ENCODE peak calls at places on chromosomes 2 and 18, in eight cellular contexts. One of them, this sample, is unnamed.

GRCh38 chr18:49651033-49651432 is 89.2 kb downstream of the LIPG start:
- DNase-seq in AG04450: no peak
- DNase-seq in lung: no peak
- DNase-seq in A549: no peak
- DNase-seq in CD4-positive, CD25-positive, alpha-beta regulatory T cell: no peak
- DNase-seq in mesenchymal stem cell: no peak
- DNase-seq in mesendoderm: no peak
- DNase-seq in endodermal cell: peak
- DNase-seq in this sample: no peak

GRCh38 chr2:165055081-165055879 is 100.0 kb upstream of the SLC38A11 start:
- DNase-seq in AG04450: no peak
- DNase-seq in lung: no peak
- DNase-seq in A549: no peak
- DNase-seq in CD4-positive, CD25-positive, alpha-beta regulatory T cell: no peak
- DNase-seq in mesenchymal stem cell: peak
- DNase-seq in mesendoderm: peak
- DNase-seq in endodermal cell: no peak
- DNase-seq in this sample: peak

GRCh38 chr2:234344041-234344440 is 152.8 kb downstream of the ARL4C start:
- DNase-seq in AG04450: no peak
- DNase-seq in lung: no peak
- DNase-seq in A549: no peak
- DNase-seq in CD4-positive, CD25-positive, alpha-beta regulatory T cell: no peak
- DNase-seq in mesenchymal stem cell: no peak
- DNase-seq in mesendoderm: peak
- DNase-seq in endodermal cell: no peak
- DNase-seq in this sample: no peak

GRCh38 chr18:76058146-76058545 is 436.9 kb downstream of the ZNF516 start:
- DNase-seq in AG04450: no peak
- DNase-seq in lung: no peak
- DNase-seq in A549: no peak
- DNase-seq in CD4-positive, CD25-positive, alpha-beta regulatory T cell: no peak
- DNase-seq in mesenchymal stem cell: no peak
- DNase-seq in mesendoderm: no peak
- DNase-seq in endodermal cell: no peak
- DNase-seq in this sample: no peak

GRCh38 chr2:223860809-223861738 is 23.7 kb upstream of the AP1S3 start:
- DNase-seq in AG04450: no peak
- DNase-seq in lung: no peak
- DNase-seq in A549: peak
- DNase-seq in CD4-positive, CD25-positive, alpha-beta regulatory T cell: no peak
- DNase-seq in mesenchymal stem cell: peak
- DNase-seq in mesendoderm: no peak
- DNase-seq in endodermal cell: no peak
- DNase-seq in this sample: no peak

GRCh38 chr18:13283746-13284145 is 65.2 kb downstream of the LDLRAD4 start:
- DNase-seq in AG04450: no peak
- DNase-seq in lung: no peak
- DNase-seq in A549: no peak
- DNase-seq in CD4-positive, CD25-positive, alpha-beta regulatory T cell: no peak
- DNase-seq in mesenchymal stem cell: no peak
- DNase-seq in mesendoderm: no peak
- DNase-seq in endodermal cell: no peak
- DNase-seq in this sample: no peak

GRCh38 chr18:79234438-79234837 is 161.3 kb upstream of the NFATC1 start:
- DNase-seq in AG04450: no peak
- DNase-seq in lung: no peak
- DNase-seq in A549: no peak
- DNase-seq in CD4-positive, CD25-positive, alpha-beta regulatory T cell: no peak
- DNase-seq in mesenchymal stem cell: no peak
- DNase-seq in mesendoderm: no peak
- DNase-seq in endodermal cell: no peak
- DNase-seq in this sample: no peak

GRCh38 chr18:5912491-5912890 is 17.2 kb upstream of the TMEM200C start:
- DNase-seq in AG04450: no peak
- DNase-seq in lung: peak
- DNase-seq in A549: no peak
- DNase-seq in CD4-positive, CD25-positive, alpha-beta regulatory T cell: no peak
- DNase-seq in mesenchymal stem cell: no peak
- DNase-seq in mesendoderm: no peak
- DNase-seq in endodermal cell: no peak
- DNase-seq in this sample: no peak

GRCh38 chr2:9693138-9693520 is 62.3 kb upstream of the YWHAQ start:
- DNase-seq in AG04450: no peak
- DNase-seq in lung: no peak
- DNase-seq in A549: no peak
- DNase-seq in CD4-positive, CD25-positive, alpha-beta regulatory T cell: no peak
- DNase-seq in mesenchymal stem cell: peak
- DNase-seq in mesendoderm: no peak
- DNase-seq in endodermal cell: no peak
- DNase-seq in this sample: no peak

GRCh38 chr2:213816583-213816982 is 532.3 kb downstream of the SPAG16 start:
- DNase-seq in AG04450: no peak
- DNase-seq in lung: no peak
- DNase-seq in A549: no peak
- DNase-seq in CD4-positive, CD25-positive, alpha-beta regulatory T cell: no peak
- DNase-seq in mesenchymal stem cell: no peak
- DNase-seq in mesendoderm: no peak
- DNase-seq in endodermal cell: no peak
- DNase-seq in this sample: no peak

GRCh38 chr2:152505495-152505906 is 170.5 kb downstream of the FMNL2 start:
- DNase-seq in AG04450: no peak
- DNase-seq in lung: peak
- DNase-seq in A549: peak
- DNase-seq in CD4-positive, CD25-positive, alpha-beta regulatory T cell: no peak
- DNase-seq in mesenchymal stem cell: peak
- DNase-seq in mesendoderm: no peak
- DNase-seq in endodermal cell: no peak
- DNase-seq in this sample: no peak

GRCh38 chr2:21381421-21381820 is 257.7 kb downstream of the TDRD15 start:
- DNase-seq in AG04450: peak
- DNase-seq in lung: no peak
- DNase-seq in A549: no peak
- DNase-seq in CD4-positive, CD25-positive, alpha-beta regulatory T cell: no peak
- DNase-seq in mesenchymal stem cell: no peak
- DNase-seq in mesendoderm: no peak
- DNase-seq in endodermal cell: no peak
- DNase-seq in this sample: peak

DNA sequence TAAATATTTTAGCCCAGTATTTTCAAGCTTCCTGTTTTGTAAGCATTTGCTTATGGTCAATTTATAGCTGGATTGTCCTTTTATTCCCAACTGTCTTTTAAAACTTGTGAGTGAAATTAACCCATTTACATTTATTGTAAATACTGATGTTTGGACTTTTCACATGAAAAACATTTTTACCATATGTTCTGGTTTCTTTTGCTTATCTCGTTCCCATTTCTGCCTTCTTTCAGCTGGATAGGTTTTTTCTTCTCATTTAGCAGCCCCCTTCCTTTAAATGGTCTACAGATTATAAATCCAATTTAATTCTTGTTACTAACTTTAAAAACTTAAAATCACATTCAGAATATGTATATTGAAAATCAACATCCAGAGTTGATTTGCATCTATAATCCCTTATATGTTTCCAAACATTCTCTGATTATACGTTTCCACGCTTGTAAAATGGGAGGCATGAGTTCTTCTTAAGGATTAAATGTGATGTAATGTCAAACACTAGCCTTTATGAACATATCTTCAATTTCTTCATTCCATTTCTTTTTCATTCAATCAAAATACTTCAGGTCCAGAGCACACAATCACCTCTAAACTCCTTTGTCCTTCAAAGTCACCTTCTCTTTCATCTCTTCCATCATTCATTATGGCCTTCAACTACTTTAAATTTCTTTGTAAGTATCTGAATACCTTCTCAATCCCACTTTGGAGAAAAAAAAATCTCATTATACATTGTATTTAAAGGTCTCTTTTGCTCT is 1.1 kb upstream of the KDM3A start:
- DNase-seq in AG04450: no peak
- DNase-seq in lung: no peak
- DNase-seq in A549: no peak
- DNase-seq in CD4-positive, CD25-positive, alpha-beta regulatory T cell: no peak
- DNase-seq in mesenchymal stem cell: no peak
- DNase-seq in mesendoderm: no peak
- DNase-seq in endodermal cell: no peak
- DNase-seq in this sample: no peak
- H3K4me3 ChIP-seq in AG04450: no peak
- H3K4me3 ChIP-seq in lung: no peak
- H3K4me3 ChIP-seq in A549: peak
- H3K4me3 ChIP-seq in CD4-positive, CD25-positive, alpha-beta regulatory T cell: peak
- H3K4me3 ChIP-seq in mesenchymal stem cell: no peak
- H3K4me3 ChIP-seq in mesendoderm: no peak
- H3K4me3 ChIP-seq in endodermal cell: peak
- H3K4me3 ChIP-seq in this sample: no peak

GRCh38 chr2:36653967-36654694 is 42.4 kb upstream of the VIT start:
- DNase-seq in AG04450: no peak
- DNase-seq in lung: no peak
- DNase-seq in A549: no peak
- DNase-seq in CD4-positive, CD25-positive, alpha-beta regulatory T cell: no peak
- DNase-seq in mesenchymal stem cell: no peak
- DNase-seq in mesendoderm: no peak
- DNase-seq in endodermal cell: no peak
- DNase-seq in this sample: no peak
- H3K4me3 ChIP-seq in AG04450: no peak
- H3K4me3 ChIP-seq in lung: no peak
- H3K4me3 ChIP-seq in A549: no peak
- H3K4me3 ChIP-seq in CD4-positive, CD25-positive, alpha-beta regulatory T cell: no peak
- H3K4me3 ChIP-seq in mesenchymal stem cell: no peak
- H3K4me3 ChIP-seq in mesendoderm: no peak
- H3K4me3 ChIP-seq in endodermal cell: no peak
- H3K4me3 ChIP-seq in this sample: no peak

DNA sequence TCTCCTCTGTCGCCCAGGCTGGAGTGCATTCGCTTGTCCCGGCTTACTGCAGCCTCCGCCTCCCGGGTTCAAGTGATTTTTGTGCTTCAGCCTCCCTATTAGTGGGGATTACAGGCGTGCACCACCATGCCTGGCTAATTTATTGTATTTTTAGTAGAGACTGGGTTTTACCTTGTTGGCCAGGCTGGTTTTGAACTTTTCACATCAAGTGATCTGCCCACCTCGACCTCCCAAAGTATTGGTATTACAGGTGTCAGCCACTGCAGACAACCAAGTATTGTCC is 1.1 kb downstream of the RPS27A start:
- DNase-seq in AG04450: no peak
- DNase-seq in lung: no peak
- DNase-seq in A549: no peak
- DNase-seq in CD4-positive, CD25-positive, alpha-beta regulatory T cell: no peak
- DNase-seq in mesenchymal stem cell: no peak
- DNase-seq in mesendoderm: no peak
- DNase-seq in endodermal cell: no peak
- DNase-seq in this sample: no peak
- H3K4me3 ChIP-seq in AG04450: peak
- H3K4me3 ChIP-seq in lung: peak
- H3K4me3 ChIP-seq in A549: peak
- H3K4me3 ChIP-seq in CD4-positive, CD25-positive, alpha-beta regulatory T cell: peak
- H3K4me3 ChIP-seq in mesenchymal stem cell: peak
- H3K4me3 ChIP-seq in mesendoderm: peak
- H3K4me3 ChIP-seq in endodermal cell: peak
- H3K4me3 ChIP-seq in this sample: peak

GRCh38 chr2:237075749-237076599 is 9.7 kb upstream of the COPS8 start:
- DNase-seq in AG04450: no peak
- DNase-seq in lung: peak
- DNase-seq in A549: no peak
- DNase-seq in CD4-positive, CD25-positive, alpha-beta regulatory T cell: no peak
- DNase-seq in mesenchymal stem cell: no peak
- DNase-seq in mesendoderm: no peak
- DNase-seq in endodermal cell: peak
- DNase-seq in this sample: no peak
- H3K4me3 ChIP-seq in AG04450: no peak
- H3K4me3 ChIP-seq in lung: no peak
- H3K4me3 ChIP-seq in A549: no peak
- H3K4me3 ChIP-seq in CD4-positive, CD25-positive, alpha-beta regulatory T cell: no peak
- H3K4me3 ChIP-seq in mesenchymal stem cell: no peak
- H3K4me3 ChIP-seq in mesendoderm: no peak
- H3K4me3 ChIP-seq in endodermal cell: no peak
- H3K4me3 ChIP-seq in this sample: no peak

GRCh38 chr2:74383254-74383653 is 3.1 kb upstream of the DCTN1 start:
- DNase-seq in AG04450: peak
- DNase-seq in lung: no peak
- DNase-seq in A549: no peak
- DNase-seq in CD4-positive, CD25-positive, alpha-beta regulatory T cell: no peak
- DNase-seq in mesenchymal stem cell: peak
- DNase-seq in mesendoderm: no peak
- DNase-seq in endodermal cell: no peak
- DNase-seq in this sample: no peak
- H3K4me3 ChIP-seq in AG04450: no peak
- H3K4me3 ChIP-seq in lung: no peak
- H3K4me3 ChIP-seq in A549: no peak
- H3K4me3 ChIP-seq in CD4-positive, CD25-positive, alpha-beta regulatory T cell: no peak
- H3K4me3 ChIP-seq in mesenchymal stem cell: no peak
- H3K4me3 ChIP-seq in mesendoderm: no peak
- H3K4me3 ChIP-seq in endodermal cell: no peak
- H3K4me3 ChIP-seq in this sample: no peak

DNA sequence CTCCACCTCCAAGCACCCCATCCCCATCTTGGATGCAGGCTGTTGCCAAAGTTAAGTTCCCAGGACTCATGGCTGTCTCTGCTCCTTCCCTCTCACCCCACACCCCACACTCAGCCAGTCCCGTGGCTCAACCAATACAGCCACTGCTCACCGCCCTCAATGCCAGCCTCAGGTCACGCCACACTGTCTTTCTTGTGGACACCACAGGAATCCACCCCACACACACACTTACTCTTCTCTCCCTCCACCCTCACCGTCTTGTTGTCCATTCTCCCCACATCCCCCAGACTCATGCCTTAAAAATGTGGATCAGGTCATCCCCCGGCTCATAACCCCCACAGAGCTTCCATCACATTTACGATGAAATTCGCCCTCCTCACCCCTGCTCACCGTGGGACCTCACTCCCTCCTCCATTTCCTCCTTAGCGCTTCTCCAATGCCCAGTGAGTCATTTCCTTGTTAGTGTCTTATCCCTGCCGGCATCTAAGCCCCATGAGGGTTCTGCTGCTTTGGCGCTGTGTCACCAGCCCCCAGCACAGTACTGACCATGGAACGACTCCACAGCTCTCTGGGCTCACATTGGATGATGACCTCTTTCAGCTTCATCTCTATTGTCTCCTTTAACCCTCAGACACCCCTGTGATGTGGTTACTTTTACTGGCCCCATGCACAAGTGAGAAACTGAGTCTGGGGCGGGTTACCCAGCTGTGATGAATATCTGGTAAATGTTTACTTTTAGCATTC is 13.8 kb downstream of the MLPH start:
- DNase-seq in AG04450: peak
- DNase-seq in lung: no peak
- DNase-seq in A549: peak
- DNase-seq in CD4-positive, CD25-positive, alpha-beta regulatory T cell: no peak
- DNase-seq in mesenchymal stem cell: peak
- DNase-seq in mesendoderm: peak
- DNase-seq in endodermal cell: no peak
- DNase-seq in this sample: peak
- H3K4me3 ChIP-seq in AG04450: peak
- H3K4me3 ChIP-seq in lung: no peak
- H3K4me3 ChIP-seq in A549: peak
- H3K4me3 ChIP-seq in CD4-positive, CD25-positive, alpha-beta regulatory T cell: no peak
- H3K4me3 ChIP-seq in mesenchymal stem cell: no peak
- H3K4me3 ChIP-seq in mesendoderm: no peak
- H3K4me3 ChIP-seq in endodermal cell: no peak
- H3K4me3 ChIP-seq in this sample: no peak